ENCODE peak calls at places on chromosomes 2 and 18, in four cellular contexts. Y, T, X and N are unnamed samples. For H3K4me1, the result is how much of the 10 kb centered on the place peaks cover.

GRCh38 chr2:156331572-156332451 is 709 bp downstream of the NR4A2 start:
- DNase-seq in Y (no peak), X (peak), T (peak), N (peak)

GRCh38 chr2:172102159-172102857 is 392 bp downstream of the DLX2 start:
- DNase-seq in X (no peak), T (peak), Y (no peak), N (peak)

GRCh38 chr2:215548714-215549113 is 112.8 kb upstream of the FN1 start:
- DNase-seq in T (no peak), Y (peak), X (no peak), N (no peak)

GRCh38 chr2:8424997-8425900 is 256.6 kb upstream of the ID2 start:
- DNase-seq in Y (no peak), T (no peak), X (no peak), N (no peak)

GRCh38 chr2:101820519-101820918 is 123.0 kb downstream of the MAP4K4 start:
- DNase-seq in X (no peak), T (no peak), Y (no peak), N (no peak)

GRCh38 chr18:62187543-62188378 is 706 bp downstream of the RELCH start:
- DNase-seq in Y (peak), T (no peak), X (peak), N (no peak)

GRCh38 chr18:55869547-55869946 is 281.6 kb upstream of the TCF4 start:
- DNase-seq in X (no peak), Y (no peak), T (no peak), N (no peak)

GRCh38 chr2:197893403-197894177 is 89.2 kb downstream of the PLCL1 start:
- DNase-seq in Y (no peak), T (no peak), X (no peak), N (no peak)

GRCh38 chr2:41728757-41729338 is 319.0 kb upstream of the PKDCC start:
- DNase-seq in Y (peak), T (no peak), X (peak), N (no peak)

GRCh38 chr2:27587025-27587424 is 4.2 kb downstream of the ZNF512 start:
- DNase-seq in Y (no peak), X (no peak), T (no peak), N (no peak)

GRCh38 chr2:55649211-55649610 is 31.8 kb upstream of the PPP4R3B start:
- DNase-seq in Y (no peak), X (no peak), T (no peak), N (no peak)

GRCh38 chr2:97751752-97752151 is 38.4 kb downstream of the ZAP70 start:
- DNase-seq in X (no peak), T (no peak), Y (peak), N (no peak)

GRCh38 chr18:63003899-63004298 is 288.6 kb downstream of the PHLPP1 start:
- DNase-seq in X (no peak), Y (no peak), T (no peak), N (no peak)

GRCh38 chr2:99806758-99807157 is 316.9 kb upstream of the REV1 start:
- DNase-seq in T (no peak), Y (no peak), X (no peak), N (no peak)

GRCh38 chr2:146591907-146592306 is 1252.9 kb upstream of the ACVR2A start:
- DNase-seq in T (no peak), X (no peak), Y (no peak), N (no peak)

GRCh38 chr2:151771599-151772358 is 37.5 kb upstream of the NEB start:
- DNase-seq in T (no peak), X (no peak), Y (peak), N (peak)

DNA sequence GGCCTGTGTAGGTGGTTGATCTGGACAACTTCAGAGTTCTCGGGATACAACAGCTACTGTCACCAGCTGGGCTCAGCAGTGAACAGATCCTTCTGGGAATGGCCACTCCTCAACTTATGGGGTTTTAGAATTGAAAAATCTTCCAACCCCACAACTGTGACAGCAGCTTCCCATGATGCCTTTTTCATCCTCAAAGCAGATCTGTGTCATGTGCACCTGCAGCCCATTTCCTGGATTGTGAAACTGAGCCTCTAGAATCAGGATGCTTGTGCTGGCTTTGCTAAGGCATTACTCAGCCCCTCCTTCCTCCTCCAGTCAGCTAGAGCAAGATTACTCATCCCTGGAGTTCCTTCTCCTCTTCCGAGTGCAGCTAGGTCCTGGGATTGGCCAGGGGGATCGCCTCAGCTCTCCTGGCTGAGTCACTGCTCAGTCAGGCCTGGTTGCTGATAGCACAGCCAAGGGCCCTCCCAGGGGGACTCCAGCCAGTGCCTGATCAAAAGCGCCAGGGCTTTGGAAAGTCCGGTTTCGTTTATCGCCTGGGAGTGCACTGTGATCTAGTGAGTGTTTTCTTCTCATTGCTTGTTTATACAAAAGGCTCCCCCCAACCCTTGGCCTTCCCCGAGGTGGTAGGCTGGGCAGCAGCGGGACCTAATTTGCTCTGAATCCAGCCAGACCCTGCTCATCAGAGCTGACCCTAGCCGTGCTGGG is 2.4 kb upstream of the LPIN1 start:
- DNase-seq in X (peak), Y (peak), T (peak), N (peak)
- H3K4me1 ChIP-seq in X (under half), Y (under half), T (under half), N (under half)

DNA sequence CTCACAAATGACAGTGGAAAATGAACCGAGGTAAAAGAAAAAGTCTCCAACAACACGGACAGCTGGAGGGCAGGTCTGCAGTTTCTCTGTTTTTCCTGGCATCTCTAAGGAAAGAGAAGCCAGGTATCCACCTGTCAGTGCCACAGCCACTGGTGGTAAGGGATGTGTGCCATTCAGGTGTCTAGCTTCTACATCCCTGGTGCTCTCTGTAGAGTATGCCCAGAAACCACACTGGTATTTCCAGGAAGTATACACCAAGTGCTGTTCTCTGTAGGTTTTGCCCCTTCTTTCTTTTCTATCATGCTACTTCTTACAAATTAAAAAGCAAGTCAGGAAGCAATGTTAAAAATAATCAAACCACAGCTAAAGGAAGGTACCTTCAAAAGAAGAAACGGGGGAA is 7.6 kb upstream of the AGFG1 start:
- DNase-seq in X (no peak), T (no peak), Y (no peak), N (no peak)
- H3K4me1 ChIP-seq in X (under half), T (under half), Y (under half), N (under half)

GRCh38 chr2:237157551-237158102 is 71.9 kb downstream of the COPS8 start:
- DNase-seq in X (no peak), Y (no peak), T (no peak), N (no peak)
- H3K4me1 ChIP-seq in X (under half), Y (under half), T (under half), N (under half)

DNA sequence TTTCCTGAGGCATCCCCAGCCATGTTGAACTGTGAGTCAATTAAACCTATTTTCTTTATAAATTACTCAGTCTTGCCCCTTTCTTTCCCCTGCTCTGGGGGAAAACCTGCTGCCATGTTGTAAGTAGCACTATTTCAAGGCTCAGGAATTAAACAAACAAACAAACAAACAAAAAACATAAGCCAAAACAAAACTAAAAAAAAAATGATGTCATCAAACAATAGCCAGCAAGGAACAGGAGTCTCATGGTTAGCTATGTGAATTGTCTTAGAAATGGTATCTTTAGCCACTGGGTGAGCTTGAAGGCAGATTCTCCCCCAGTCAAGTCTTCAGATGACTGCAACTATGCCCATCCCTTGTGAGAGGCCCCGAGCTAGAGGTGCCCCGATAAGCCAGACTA is 823.4 kb upstream of the ZEB2 start:
- DNase-seq in Y (no peak), T (no peak), X (no peak), N (no peak)
- H3K4me1 ChIP-seq in Y (under half), T (under half), X (under half), N (under half)

GRCh38 chr2:108616290-108616689 is 82.0 kb downstream of the LIMS1 start:
- DNase-seq in T (no peak), Y (no peak), X (no peak), N (no peak)

GRCh38 chr2:108614043-108614435 is 79.8 kb downstream of the LIMS1 start:
- DNase-seq in X (no peak), T (no peak), Y (no peak), N (no peak)

GRCh38 chr2:108616731-108617161 is 82.5 kb downstream of the LIMS1 start:
- DNase-seq in Y (no peak), X (no peak), T (no peak), N (no peak)

GRCh38 chr2:108614659-108615058 is 80.4 kb downstream of the LIMS1 start:
- DNase-seq in X (no peak), Y (no peak), T (no peak), N (no peak)

GRCh38 chr2:108615480-108616090 is 81.3 kb downstream of the LIMS1 start:
- DNase-seq in T (no peak), Y (no peak), X (no peak), N (no peak)
- H3K4me1 ChIP-seq in T (under half), Y (under half), X (under half), N (under half)